ENCODE peak calls at places on chromosomes 11 and 22, in five cellular contexts. W is mucosa of descending colon; F is non-pigmented ciliary epithelial cell; P is activated T-helper 1 cell treated with anti-CD3 and anti-CD28 coated beads, Interleukin-12 subunit alpha, Interleukin-12 subunit beta, Interleukin-2, Interleukin-4 antibody, amounts not matched to agents 30 ng/mL and 10 ng/mL and 1 ng/mL, durations not matched to agents 14 hours and 24 hours and 36 hours; U is GM12891. E is an unnamed sample.
A peak's percentile ranks its signal among the peaks of the same experiment; 100 is the strongest.

GRCh38 chr11:113104390-113105251 is 143.4 kb downstream of the NCAM1 start:
- DNase-seq in W (no peak), F (no peak), P (no peak), U (no peak), E (no peak)

GRCh38 chr22:46561435-46561905 is 24.1 kb upstream of the CELSR1 start:
- DNase-seq in W (no peak), F (no peak), P (no peak), U (peak; percentile 79), E (peak; percentile 20)

GRCh38 chr22:46104170-46104880 is 46.0 kb upstream of the PPARA start:
- DNase-seq in W (no peak), F (no peak), P (no peak), U (no peak), E (no peak)

GRCh38 chr22:24106385-24107381 is 74.6 kb upstream of the SUSD2 start:
- DNase-seq in W (peak; percentile 22), F (no peak), P (peak; percentile 5), U (peak; percentile 30), E (no peak)

GRCh38 chr11:126118806-126119205 is 56.1 kb upstream of the CDON start:
- DNase-seq in W (no peak), F (no peak), P (no peak), U (no peak), E (no peak)

GRCh38 chr11:64762277-64762915 is 2.6 kb upstream of the PYGM start:
- DNase-seq in W (no peak), F (no peak), P (no peak), U (peak; percentile 26), E (no peak)

GRCh38 chr11:86548278-86548917 is 124.0 kb downstream of the ME3 start:
- DNase-seq in W (no peak), F (no peak), P (no peak), U (no peak), E (no peak)

GRCh38 chr11:14105446-14105845 is 142.9 kb downstream of the SPON1 start:
- DNase-seq in W (no peak), F (no peak), P (no peak), U (no peak), E (no peak)

GRCh38 chr22:47071078-47071811 is 308.8 kb downstream of the TBC1D22A start:
- DNase-seq in W (no peak), F (no peak), P (no peak), U (no peak), E (no peak)

GRCh38 chr11:1878134-1879031 is 13.3 kb downstream of the PRR33 start:
- DNase-seq in W (no peak), F (no peak), P (no peak), U (peak; percentile 22), E (peak; percentile 72)

GRCh38 chr11:111359223-111360149 is 19.6 kb downstream of the POU2AF1 start:
- DNase-seq in W (no peak), F (no peak), P (no peak), U (no peak), E (no peak)

GRCh38 chr11:133787379-133788103 is 57.8 kb downstream of the SPATA19 start:
- DNase-seq in W (peak; percentile 8), F (no peak), P (no peak), U (no peak), E (peak; percentile 88)

GRCh38 chr11:122287401-122287800 is 171.4 kb upstream of the BLID start:
- DNase-seq in W (no peak), F (no peak), P (no peak), U (no peak), E (peak; percentile 39)

GRCh38 chr22:36323855-36324331 is 63.9 kb downstream of the MYH9 start:
- DNase-seq in W (no peak), F (no peak), P (no peak), U (no peak), E (peak; percentile 88)

GRCh38 chr11:123525072-123525471 is 95.0 kb downstream of the GRAMD1B start:
- DNase-seq in W (no peak), F (no peak), P (no peak), U (no peak), E (no peak)

GRCh38 chr22:30876925-30877553 is 91.5 kb downstream of the MORC2 start:
- DNase-seq in W (no peak), F (no peak), P (no peak), U (no peak), E (peak; percentile 88)

GRCh38 chr11:2725367-2726300 is 25.8 kb upstream of the KCNQ1OT1 start:
- DNase-seq in W (peak; percentile 19), F (no peak), P (no peak), U (no peak), E (peak; percentile 88)

GRCh38 chr22:40482886-40483285 is 112.5 kb downstream of the SGSM3 start:
- DNase-seq in W (no peak), F (no peak), P (no peak), U (no peak), E (no peak)

GRCh38 chr22:23437779-23438178 is 142.3 kb downstream of the IGLL1 start:
- DNase-seq in W (no peak), F (no peak), P (no peak), U (no peak), E (no peak)

GRCh38 chr22:31578171-31578570 is 81.8 kb downstream of the SFI1 start:
- DNase-seq in W (no peak), F (no peak), P (no peak), U (no peak), E (no peak)